ENCODE peak calls at places on chromosomes 13 and 19, in four cellular contexts. K is neuronal stem cell; C is activated gamma-delta T cell treated with Interleukin-2 at 50 U/mL for 16 hours; B is effector memory CD8-positive, alpha-beta T cell. G is an unnamed sample.

GRCh38 chr13:83229574-83230300 is 652.5 kb downstream of the SLITRK1 start:
- DNase-seq in C (no peak), K (no peak), B (no peak), G (no peak)

GRCh38 chr13:39324806-39325311 is 278.1 kb downstream of the LHFPL6 start:
- DNase-seq in K (no peak), B (no peak), C (no peak), G (no peak)

GRCh38 chr19:48606463-48607358 is at the start of gene SPACA4:
- DNase-seq in B (no peak), K (no peak), C (no peak), G (no peak)

GRCh38 chr19:5154129-5154798 is 185.4 kb downstream of the KDM4B start:
- DNase-seq in K (no peak), B (peak), C (peak), G (peak)

GRCh38 chr19:17475541-17476115 is 5.3 kb downstream of the SLC27A1 start:
- DNase-seq in C (no peak), K (no peak), B (no peak), G (peak)

GRCh38 chr13:67299731-67300130 is 69.6 kb upstream of the PCDH9 start:
- DNase-seq in K (no peak), B (no peak), C (no peak), G (no peak)

GRCh38 chr19:53388904-53389303 is 6.0 kb upstream of the ZNF765 start:
- DNase-seq in C (no peak), K (no peak), B (no peak), G (no peak)

GRCh38 chr13:27334774-27335490 is 64.3 kb downstream of the RASL11A start:
- DNase-seq in C (no peak), B (no peak), K (no peak), G (peak)

GRCh38 chr19:18596752-18597157 is 8.2 kb downstream of the REX1BD start:
- DNase-seq in K (no peak), B (no peak), C (no peak), G (peak)

GRCh38 chr13:25112856-25113255 is 16.9 kb downstream of the PABPC3 start:
- DNase-seq in K (no peak), B (no peak), C (no peak), G (no peak)

GRCh38 chr19:54670576-54671347 is 8.0 kb downstream of the LILRB4 start:
- DNase-seq in C (no peak), B (no peak), K (no peak), G (no peak)

GRCh38 chr19:8208710-8209110 is 460 bp upstream of the CERS4 start:
- DNase-seq in C (no peak), K (peak), B (peak), G (no peak)

GRCh38 chr13:21371011-21371410 is 88.1 kb downstream of the ZDHHC20 start:
- DNase-seq in B (no peak), K (no peak), C (no peak), G (no peak)

GRCh38 chr19:45311640-45312039 is 11.0 kb downstream of the CKM start:
- DNase-seq in B (no peak), K (no peak), C (no peak), G (peak)

GRCh38 chr19:39704181-39705044 is at the start of gene LGALS14:
- DNase-seq in B (no peak), K (no peak), C (no peak), G (peak)

GRCh38 chr13:34153428-34154180 is 335.7 kb downstream of the RFC3 start:
- DNase-seq in C (no peak), B (no peak), K (no peak), G (no peak)

GRCh38 chr19:35777411-35777841 is 2.1 kb downstream of the ARHGAP33 start:
- DNase-seq in K (no peak), C (no peak), B (no peak), G (peak)

GRCh38 chr19:10288662-10289166 is 1.0 kb upstream of the ICAM5 start:
- DNase-seq in C (no peak), B (no peak), K (no peak), G (no peak)